ENCODE peak calls at places on chromosomes 7 and 10, in four cellular contexts. S, N, Y and O are unnamed samples.

GRCh38 chr10:48811917-48812316 is 127.2 kb downstream of the WDFY4 start:
- DNase-seq in S (no peak), N (no peak), Y (no peak), O (no peak)

GRCh38 chr10:63236113-63236935 is 103.2 kb downstream of the NRBF2 start:
- DNase-seq in S (peak), N (no peak), Y (no peak), O (peak)

GRCh38 chr10:16915308-16915707 is 98.1 kb upstream of the RSU1 start:
- DNase-seq in S (no peak), N (no peak), Y (no peak), O (no peak)

GRCh38 chr10:72954596-72955569 is at the start of gene PLA2G12B:
- DNase-seq in S (no peak), N (no peak), Y (no peak), O (no peak)

GRCh38 chr10:49324711-49325110 is 25.7 kb downstream of the C10orf71 start:
- DNase-seq in S (no peak), N (no peak), Y (no peak), O (no peak)

GRCh38 chr10:72353028-72353962 is 1.4 kb downstream of the DNAJB12 start:
- DNase-seq in S (peak), N (no peak), Y (no peak), O (no peak)

GRCh38 chr7:25922296-25922695 is 229.7 kb upstream of the NFE2L3 start:
- DNase-seq in S (no peak), N (no peak), Y (no peak), O (peak)

GRCh38 chr7:128386415-128386925 is 23.3 kb downstream of the IMPDH1 start:
- DNase-seq in S (no peak), N (no peak), Y (no peak), O (no peak)

GRCh38 chr10:132974886-132975881 is 32.8 kb upstream of the CFAP46 start:
- DNase-seq in S (peak), N (no peak), Y (no peak), O (no peak)

GRCh38 chr7:158827411-158828342 is 1.6 kb downstream of the ESYT2 start:
- DNase-seq in S (peak), N (no peak), Y (no peak), O (peak)

GRCh38 chr7:138579671-138580070 is 119.6 kb downstream of the TRIM24 start:
- DNase-seq in S (no peak), N (no peak), Y (no peak), O (no peak)

GRCh38 chr7:88040694-88041093 is 106.6 kb downstream of the ADAM22 start:
- DNase-seq in S (no peak), N (no peak), Y (no peak), O (no peak)

GRCh38 chr10:1379601-1380000 is 323.4 kb downstream of the WDR37 start:
- DNase-seq in S (no peak), N (no peak), Y (no peak), O (no peak)

GRCh38 chr7:157685430-157686284 is 348.9 kb downstream of the DNAJB6 start:
- DNase-seq in S (no peak), N (no peak), Y (no peak), O (no peak)

GRCh38 chr7:87627634-87627994 is 584 bp upstream of the RUNDC3B start:
- DNase-seq in S (no peak), N (no peak), Y (no peak), O (no peak)

GRCh38 chr10:4254101-4254994 is 469.3 kb upstream of the KLF6 start:
- DNase-seq in S (peak), N (no peak), Y (no peak), O (no peak)

GRCh38 chr7:149430197-149430596 is 30.7 kb downstream of the ZNF777 start:
- DNase-seq in S (no peak), N (no peak), Y (no peak), O (no peak)

GRCh38 chr7:151595702-151596340 is 76.1 kb upstream of the RHEB start:
- DNase-seq in S (no peak), N (no peak), Y (no peak), O (no peak)

GRCh38 chr10:25786899-25787298 is 147.1 kb upstream of the MYO3A start:
- DNase-seq in S (no peak), N (no peak), Y (no peak), O (no peak)

GRCh38 chr10:22505923-22506685 is 160.8 kb downstream of the SPAG6 start:
- DNase-seq in S (peak), N (peak), Y (no peak), O (no peak)

GRCh38 chr7:150903627-150904026 is 51.3 kb downstream of the AOC1 start:
- DNase-seq in S (peak), N (no peak), Y (no peak), O (peak)

GRCh38 chr7:150990416-150991186 is at the start of gene NOS3:
- DNase-seq in S (no peak), N (no peak), Y (no peak), O (peak)

GRCh38 chr10:100727808-100728207 is 17.6 kb upstream of the PAX2 start:
- DNase-seq in S (no peak), N (no peak), Y (no peak), O (no peak)

GRCh38 chr7:134602921-134603394 is 43.7 kb upstream of the BPGM start:
- DNase-seq in S (peak), N (no peak), Y (no peak), O (no peak)

GRCh38 chr7:19970514-19970913 is 197.1 kb upstream of the TMEM196 start:
- DNase-seq in S (no peak), N (no peak), Y (no peak), O (no peak)